ENCODE peak calls at places on chromosomes 3 and 15, in eight cellular contexts. M, O, P, J, W, V, Y and F are unnamed samples.

GRCh38 chr15:40047413-40048154 is 8.6 kb upstream of the SRP14 start:
- DNase-seq in M (no peak), O (peak), P (peak), J (no peak), W (no peak), V (peak), Y (peak), F (peak)

GRCh38 chr3:159178209-159178897 is 376.5 kb downstream of the MFSD1 start:
- DNase-seq in M (no peak), O (no peak), P (no peak), J (no peak), W (no peak), V (no peak), Y (no peak), F (no peak)

GRCh38 chr15:69758810-69759410 is 306.3 kb downstream of the RPLP1 start:
- DNase-seq in M (no peak), O (peak), P (no peak), J (peak), W (no peak), V (peak), Y (no peak), F (peak)

GRCh38 chr3:193711523-193711963 is 118.5 kb downstream of the OPA1 start:
- DNase-seq in M (no peak), O (no peak), P (no peak), J (no peak), W (no peak), V (no peak), Y (no peak), F (no peak)

GRCh38 chr15:93894438-93894837 is 336.9 kb upstream of the MCTP2 start:
- DNase-seq in M (no peak), O (no peak), P (no peak), J (no peak), W (no peak), V (no peak), Y (no peak), F (no peak)

GRCh38 chr3:8891774-8892173 is 71.5 kb downstream of the RAD18 start:
- DNase-seq in M (no peak), O (no peak), P (no peak), J (no peak), W (no peak), V (no peak), Y (no peak), F (no peak)

GRCh38 chr15:35741881-35742280 is 195.9 kb upstream of the DPH6 start:
- DNase-seq in M (no peak), O (no peak), P (no peak), J (no peak), W (no peak), V (no peak), Y (no peak), F (no peak)

GRCh38 chr3:44992555-44993470 is 16.8 kb downstream of the EXOSC7 start:
- DNase-seq in M (no peak), O (peak), P (peak), J (no peak), W (peak), V (peak), Y (no peak), F (no peak)

GRCh38 chr3:169400874-169401273 is 262.6 kb downstream of the MECOM start:
- DNase-seq in M (no peak), O (no peak), P (no peak), J (no peak), W (no peak), V (no peak), Y (no peak), F (no peak)

GRCh38 chr15:49621327-49622210 is 721 bp downstream of the DTWD1 start:
- DNase-seq in M (peak), O (peak), P (no peak), J (no peak), W (no peak), V (peak), Y (no peak), F (peak)

GRCh38 chr3:159796744-159797143 is 191.9 kb upstream of the IL12A start:
- DNase-seq in M (no peak), O (peak), P (no peak), J (no peak), W (no peak), V (no peak), Y (no peak), F (peak)